ENCODE peak calls at places on chromosomes 5 and 9, in ten cellular contexts. R is CD8-positive, alpha-beta T cell; G is PC-9; H is RWPE2; D is A673; E is adrenal gland; K is heart left ventricle; J is cardiac muscle cell; U is neural progenitor cell; C is CD8-positive, alpha-beta memory T cell. F is an unnamed sample.
A peak's percentile ranks its signal among the peaks of the same experiment; 100 is the strongest.

GRCh38 chr9:23829580-23830458 is 3.8 kb upstream of the ELAVL2 start:
- DNase-seq in R (no peak), G (no peak), H (no peak), D (no peak), E (no peak), K (no peak), J (peak; percentile 16), U (peak; percentile 77), C (no peak), F (no peak)

GRCh38 chr9:114499528-114499927 is 5.7 kb downstream of the WHRN start:
- DNase-seq in R (no peak), G (no peak), H (no peak), D (no peak), E (no peak), K (no peak), J (no peak), U (peak; percentile 87), C (no peak), F (no peak)

GRCh38 chr5:154590093-154590724 is 112.2 kb upstream of the HAND1 start:
- DNase-seq in R (no peak), G (no peak), H (no peak), D (no peak), E (no peak), K (no peak), J (no peak), U (no peak), C (no peak), F (no peak)

GRCh38 chr9:26723486-26723885 is 169.1 kb downstream of the CAAP1 start:
- DNase-seq in R (no peak), G (no peak), H (peak; percentile 34), D (peak; percentile 29), E (peak; percentile 12), K (no peak), J (peak; percentile 29), U (peak; percentile 83), C (no peak), F (no peak)

GRCh38 chr5:22488427-22488826 is 364.7 kb downstream of the CDH12 start:
- DNase-seq in R (no peak), G (no peak), H (no peak), D (no peak), E (no peak), K (no peak), J (no peak), U (no peak), C (no peak), F (no peak)

GRCh38 chr9:95862343-95862742 is 13.1 kb upstream of the ERCC6L2 start:
- DNase-seq in R (no peak), G (no peak), H (no peak), D (no peak), E (no peak), K (no peak), J (no peak), U (no peak), C (no peak), F (no peak)

GRCh38 chr9:5767968-5768932 is 64.7 kb downstream of the ERMP1 start:
- DNase-seq in R (no peak), G (no peak), H (no peak), D (no peak), E (no peak), K (no peak), J (no peak), U (no peak), C (no peak), F (no peak)

GRCh38 chr5:138503487-138504270 is 38.4 kb downstream of the EGR1 start:
- DNase-seq in R (no peak), G (peak; percentile 38), H (no peak), D (peak; percentile 80), E (peak; percentile 46), K (peak; percentile 40), J (peak; percentile 77), U (peak; percentile 78), C (no peak), F (no peak)

DNA sequence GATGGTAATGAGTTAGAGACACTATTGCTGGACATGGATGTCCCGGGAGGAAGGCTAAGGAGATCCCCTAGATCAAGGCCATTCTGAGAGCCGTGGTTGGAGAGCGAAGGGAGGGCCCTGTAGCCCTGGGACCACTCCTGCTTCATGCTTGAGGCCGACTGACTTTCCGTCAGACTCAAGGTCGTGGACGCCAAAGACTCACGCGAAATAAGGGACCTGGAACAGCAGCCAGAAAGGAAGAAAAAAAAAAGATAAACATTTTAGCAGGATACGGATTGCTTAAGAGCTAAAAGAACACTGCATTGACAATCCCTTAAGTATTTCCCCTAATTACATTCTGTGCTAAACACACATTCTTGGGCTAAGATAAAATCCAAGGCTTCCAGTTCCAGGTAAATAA is 181.2 kb downstream of the GLIS3 start:
- DNase-seq in R (no peak), G (no peak), H (no peak), D (no peak), E (peak; percentile 21), K (no peak), J (peak; percentile 70), U (no peak), C (no peak), F (no peak)
- H3K27ac ChIP-seq in R (no peak overlapping the region), G (no peak overlapping the region), H (no peak overlapping the region), D (no peak overlapping the region), E (no peak overlapping the region), K (no peak overlapping the region), J (no peak overlapping the region), U (no peak overlapping the region), C (no peak overlapping the region), F (no peak overlapping the region)

GRCh38 chr9:969310-969692 is 7.2 kb upstream of the DMRT3 start:
- DNase-seq in R (no peak), G (no peak), H (no peak), D (peak; percentile 22), E (no peak), K (no peak), J (no peak), U (peak; percentile 56), C (no peak), F (no peak)

GRCh38 chr9:967851-968641 is 8.4 kb upstream of the DMRT3 start:
- DNase-seq in R (no peak), G (no peak), H (no peak), D (peak; percentile 18), E (no peak), K (no peak), J (no peak), U (peak; percentile 83), C (no peak), F (no peak)

GRCh38 chr9:965497-965896 is 11.0 kb upstream of the DMRT3 start:
- DNase-seq in R (no peak), G (no peak), H (no peak), D (no peak), E (no peak), K (no peak), J (no peak), U (no peak), C (no peak), F (no peak)

GRCh38 chr9:967436-967835 is 9.0 kb upstream of the DMRT3 start:
- DNase-seq in R (no peak), G (no peak), H (no peak), D (no peak), E (no peak), K (no peak), J (no peak), U (peak; percentile 31), C (no peak), F (no peak)

DNA sequence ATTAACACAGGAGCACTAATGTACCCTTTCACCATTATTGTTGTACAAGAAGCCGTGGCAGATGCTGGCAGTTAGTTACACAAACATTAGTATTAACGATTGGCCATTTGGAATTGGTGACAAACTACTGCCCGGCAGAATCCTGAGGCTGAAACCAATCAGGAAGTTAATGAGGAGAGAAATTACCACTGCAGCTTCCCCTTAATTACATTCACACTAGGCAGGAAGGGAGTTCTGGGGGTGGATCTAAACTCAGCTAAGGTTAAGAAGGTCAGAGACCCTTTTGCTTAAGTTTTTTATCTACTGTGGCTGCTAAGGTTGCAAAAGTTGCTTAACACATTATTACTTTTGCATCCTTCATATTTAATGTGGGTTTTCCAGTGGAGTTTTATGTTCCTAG is 9.5 kb upstream of the DMRT3 start:
- DNase-seq in R (no peak), G (no peak), H (no peak), D (no peak), E (no peak), K (no peak), J (no peak), U (peak; percentile 57), C (no peak), F (no peak)
- H3K27me3 ChIP-seq in R (peaks cover 29% of the 10 kb centered on the region), G (peaks cover 36% of the 10 kb centered on the region), H (peaks cover 96% of the 10 kb centered on the region), D (peaks cover 100% of the 10 kb centered on the region), E (peaks cover 82% of the 10 kb centered on the region), K (peaks cover 33% of the 10 kb centered on the region), J (peaks cover 97% of the 10 kb centered on the region), U (peaks cover 100% of the 10 kb centered on the region), C (peaks cover 37% of the 10 kb centered on the region), F (peaks cover 78% of the 10 kb centered on the region)

GRCh38 chr5:20678386-20678785 is 690.4 kb upstream of the CDH18 start:
- DNase-seq in R (no peak), G (no peak), H (no peak), D (no peak), E (no peak), K (no peak), J (no peak), U (no peak), C (no peak), F (no peak)

GRCh38 chr5:20678814-20679298 is 690.9 kb upstream of the CDH18 start:
- DNase-seq in R (no peak), G (peak; percentile 68), H (peak; percentile 81), D (peak; percentile 40), E (peak; percentile 19), K (no peak), J (peak; percentile 93), U (no peak), C (no peak), F (no peak)

GRCh38 chr5:20680718-20681302 is 692.8 kb upstream of the CDH18 start:
- DNase-seq in R (no peak), G (no peak), H (no peak), D (no peak), E (no peak), K (no peak), J (no peak), U (peak; percentile 11), C (no peak), F (no peak)

DNA sequence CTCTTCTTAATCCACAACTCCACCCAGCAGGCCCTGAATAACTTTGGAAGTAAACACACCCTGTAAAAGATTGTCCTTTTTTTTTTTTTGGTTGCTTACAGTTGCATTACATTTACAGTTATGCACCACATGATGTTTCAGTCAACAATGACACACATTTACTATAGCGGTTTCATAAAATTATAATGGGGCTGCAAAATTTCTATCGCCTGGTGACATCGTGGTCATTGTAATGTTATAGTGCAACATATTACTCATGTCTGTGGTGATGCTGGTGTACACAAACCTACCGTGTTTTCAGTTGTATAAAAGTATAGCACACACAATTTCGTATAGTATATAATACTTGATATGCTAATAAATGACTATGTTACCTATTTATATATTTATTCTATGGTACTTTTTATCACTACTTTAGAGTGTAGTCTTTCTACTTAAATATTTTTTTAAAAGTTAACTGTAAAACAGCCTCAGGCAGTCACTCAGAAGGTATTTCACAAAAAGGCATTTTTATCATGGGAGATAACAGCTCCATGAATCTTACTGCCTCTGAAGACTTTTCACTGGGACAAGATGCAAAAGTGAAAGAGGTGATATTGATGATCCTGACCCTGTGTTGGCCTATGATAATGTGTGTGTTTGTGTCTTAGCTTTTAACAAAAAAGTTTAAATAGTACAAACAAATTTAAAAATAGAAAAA is 695.4 kb upstream of the CDH18 start:
- DNase-seq in R (no peak), G (no peak), H (no peak), D (no peak), E (no peak), K (no peak), J (no peak), U (no peak), C (no peak), F (no peak)
- H3K27ac ChIP-seq in R (no peak overlapping the region), G (no peak overlapping the region), H (no peak overlapping the region), D (no peak overlapping the region), E (no peak overlapping the region), K (no peak overlapping the region), J (no peak overlapping the region), U (no peak overlapping the region), C (no peak overlapping the region), F (no peak overlapping the region)

GRCh38 chr5:41891066-41891707 is 13.0 kb upstream of the RIMOC1 start:
- DNase-seq in R (no peak), G (peak; percentile 66), H (no peak), D (no peak), E (no peak), K (no peak), J (peak; percentile 22), U (no peak), C (no peak), F (no peak)
- H3K27me3 ChIP-seq in R (no peaks in the 10 kb centered on the region), G (peaks cover 6% of the 10 kb centered on the region), H (no peaks in the 10 kb centered on the region), D (no peaks in the 10 kb centered on the region), E (peaks cover 4% of the 10 kb centered on the region), K (no peaks in the 10 kb centered on the region), J (peaks cover 13% of the 10 kb centered on the region), U (no peaks in the 10 kb centered on the region), C (peaks cover 3% of the 10 kb centered on the region), F (peaks cover 25% of the 10 kb centered on the region)

F was measured in CD4-positive, alpha-beta T cell.